ENCODE peak calls at places on chromosomes 2 and 18, in four cellular contexts. W, T, I and Q are unnamed samples.

GRCh38 chr2:3848776-3849175 is 145.4 kb downstream of the DCDC2C start:
- DNase-seq in W (no peak), T (no peak), I (no peak), Q (no peak)

GRCh38 chr2:173752152-173752551 is 213.0 kb downstream of the SP3 start:
- DNase-seq in W (no peak), T (no peak), I (no peak), Q (no peak)

GRCh38 chr18:63083555-63083954 is 236.0 kb downstream of the BCL2 start:
- DNase-seq in W (no peak), T (no peak), I (no peak), Q (no peak)

GRCh38 chr18:39653221-39653620 is 2087.6 kb upstream of the CELF4 start:
- DNase-seq in W (no peak), T (no peak), I (no peak), Q (no peak)

GRCh38 chr2:136104977-136105376 is 13.0 kb downstream of the CXCR4 start:
- DNase-seq in W (no peak), T (no peak), I (peak; percentile 61), Q (no peak)

GRCh38 chr2:234702731-234703225 is 205.9 kb upstream of the ARL4C start:
- DNase-seq in W (no peak), T (no peak), I (peak; percentile 42), Q (no peak)

GRCh38 chr2:43774617-43775016 is 778 bp downstream of the DYNC2LI1 start:
- DNase-seq in W (no peak), T (no peak), I (no peak), Q (no peak)

GRCh38 chr2:127641846-127642510 is 4.0 kb upstream of the GPR17 start:
- DNase-seq in W (no peak), T (no peak), I (no peak), Q (no peak)

GRCh38 chr2:71240794-71241193 is 13.9 kb upstream of the PAIP2B start:
- DNase-seq in W (no peak), T (no peak), I (no peak), Q (no peak)

GRCh38 chr2:180742809-180743208 is 237.6 kb upstream of the UBE2E3 start:
- DNase-seq in W (no peak), T (no peak), I (peak; percentile 34), Q (no peak)

GRCh38 chr18:77096936-77097886 is 35.4 kb downstream of the MBP start:
- DNase-seq in W (no peak), T (no peak), I (no peak), Q (peak; percentile 55)

GRCh38 chr18:62558015-62558663 is 35.3 kb downstream of the ZCCHC2 start:
- DNase-seq in W (peak; percentile 19), T (no peak), I (no peak), Q (no peak)

GRCh38 chr2:224938670-224939309 is 103.5 kb downstream of the DOCK10 start:
- DNase-seq in W (no peak), T (no peak), I (no peak), Q (no peak)

GRCh38 chr2:2455151-2455550 is 124.1 kb upstream of the MYT1L start:
- DNase-seq in W (no peak), T (no peak), I (no peak), Q (no peak)

GRCh38 chr2:162974771-162975170 is 136.2 kb upstream of the KCNH7 start:
- DNase-seq in W (no peak), T (no peak), I (no peak), Q (no peak)

GRCh38 chr2:168518555-168519066 is 62.5 kb downstream of the CERS6 start:
- DNase-seq in W (peak; percentile 18), T (no peak), I (no peak), Q (peak; percentile 30)

GRCh38 chr2:161905389-161906046 is 168.5 kb downstream of the DPP4 start:
- DNase-seq in W (no peak), T (peak; percentile 62), I (peak; percentile 11), Q (no peak)

GRCh38 chr18:39453882-39454281 is 1888.3 kb upstream of the CELF4 start:
- DNase-seq in W (no peak), T (no peak), I (peak; percentile 30), Q (no peak)

GRCh38 chr2:9951522-9952285 is at the start of gene GRHL1:
- DNase-seq in W (peak; percentile 95), T (peak; percentile 24), I (peak; percentile 85), Q (peak; percentile 92)

GRCh38 chr18:22284581-22285230 is 115.3 kb downstream of the GATA6 start:
- DNase-seq in W (no peak), T (no peak), I (no peak), Q (no peak)

GRCh38 chr2:229873123-229873581 is 48.7 kb downstream of the TRIP12 start:
- DNase-seq in W (no peak), T (peak; percentile 37), I (no peak), Q (no peak)

GRCh38 chr2:207252979-207253640 is 87.4 kb upstream of the KLF7 start:
- DNase-seq in W (no peak), T (no peak), I (no peak), Q (peak; percentile 20)

GRCh38 chr18:27599202-27599829 is 414.2 kb upstream of the CHST9 start:
- DNase-seq in W (peak; percentile 53), T (no peak), I (peak; percentile 40), Q (peak; percentile 68)

GRCh38 chr2:136785215-136785614 is 19.9 kb downstream of the THSD7B start:
- DNase-seq in W (no peak), T (no peak), I (no peak), Q (no peak)

GRCh38 chr2:218962859-218963492 is 3.5 kb downstream of the CDK5R2 start:
- DNase-seq in W (peak; percentile 79), T (no peak), I (peak; percentile 59), Q (peak; percentile 97)

GRCh38 chr2:236601306-236602202 is 31.9 kb downstream of the ACKR3 start:
- DNase-seq in W (no peak), T (peak; percentile 45), I (no peak), Q (no peak)

GRCh38 chr2:111698743-111699554 is 185.0 kb downstream of the ANAPC1 start:
- DNase-seq in W (peak; percentile 96), T (no peak), I (peak; percentile 94), Q (no peak)

GRCh38 chr2:197806317-197806633 is 1.9 kb downstream of the PLCL1 start:
- DNase-seq in W (no peak), T (no peak), I (no peak), Q (no peak)

GRCh38 chr18:63553117-63553516 is 10.9 kb downstream of the SERPINB12 start:
- DNase-seq in W (no peak), T (no peak), I (no peak), Q (no peak)

GRCh38 chr2:48204750-48205136 is 298.4 kb upstream of the FBXO11 start:
- DNase-seq in W (no peak), T (no peak), I (no peak), Q (no peak)

GRCh38 chr2:37343537-37344434 is 644 bp upstream of the QPCT start:
- DNase-seq in W (no peak), T (no peak), I (peak; percentile 54), Q (no peak)

GRCh38 chr18:60552948-60553347 is 180.4 kb upstream of the MC4R start:
- DNase-seq in W (no peak), T (no peak), I (no peak), Q (no peak)

GRCh38 chr18:60554961-60555360 is 182.4 kb upstream of the MC4R start:
- DNase-seq in W (no peak), T (no peak), I (no peak), Q (no peak)

GRCh38 chr18:60543646-60544045 is 171.1 kb upstream of the MC4R start:
- DNase-seq in W (no peak), T (no peak), I (no peak), Q (no peak)

DNA sequence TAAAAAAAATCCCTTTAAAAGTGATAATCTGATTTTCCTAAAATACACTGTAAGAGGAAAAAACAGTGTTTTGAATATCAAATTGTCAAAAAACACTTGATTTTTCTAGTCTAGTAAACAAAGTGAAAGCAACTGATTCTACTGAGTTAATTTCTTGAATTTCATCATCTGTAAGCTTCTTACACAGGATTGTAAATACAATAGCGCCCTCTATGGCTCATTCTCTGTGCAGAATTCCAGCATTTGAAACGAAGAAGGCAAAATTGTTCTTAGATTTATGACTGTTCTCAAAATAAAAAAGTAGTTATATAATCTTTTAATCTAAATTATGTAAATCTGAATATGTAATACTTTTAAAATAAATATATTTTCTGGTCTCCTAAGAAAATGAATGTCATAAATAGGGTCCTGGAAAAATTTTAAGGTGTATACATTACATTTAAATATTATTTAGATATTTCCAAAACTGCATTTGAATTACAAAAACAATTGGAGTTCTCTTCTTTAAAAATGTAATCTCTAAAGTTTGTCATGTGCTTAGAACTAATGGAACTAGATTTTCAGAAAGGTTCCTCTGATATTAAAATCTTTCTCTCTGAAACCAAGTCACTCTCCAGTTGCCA is 176.9 kb upstream of the MC4R start:
- DNase-seq in W (peak; percentile 42), T (no peak), I (peak; percentile 44), Q (no peak)
- TF ChIP-seq TCF7 in W (no peak), T (no peak), I (no peak), Q (no peak)

GRCh38 chr2:118430510-118431187 is 342.4 kb downstream of the INSIG2 start:
- DNase-seq in W (no peak), T (no peak), I (no peak), Q (no peak)

GRCh38 chr2:118431188-118431562 is 342.9 kb downstream of the INSIG2 start:
- DNase-seq in W (peak; percentile 9), T (no peak), I (no peak), Q (no peak)

GRCh38 chr2:118433566-118433965 is 345.3 kb downstream of the INSIG2 start:
- DNase-seq in W (no peak), T (no peak), I (no peak), Q (no peak)

GRCh38 chr2:118431586-118431985 is 343.3 kb downstream of the INSIG2 start:
- DNase-seq in W (no peak), T (no peak), I (no peak), Q (no peak)

GRCh38 chr2:118431997-118432396 is 343.7 kb downstream of the INSIG2 start:
- DNase-seq in W (no peak), T (no peak), I (no peak), Q (no peak)
- TF ChIP-seq CREB1 in W (no peak), T (no peak), I (no peak), Q (no peak)

DNA sequence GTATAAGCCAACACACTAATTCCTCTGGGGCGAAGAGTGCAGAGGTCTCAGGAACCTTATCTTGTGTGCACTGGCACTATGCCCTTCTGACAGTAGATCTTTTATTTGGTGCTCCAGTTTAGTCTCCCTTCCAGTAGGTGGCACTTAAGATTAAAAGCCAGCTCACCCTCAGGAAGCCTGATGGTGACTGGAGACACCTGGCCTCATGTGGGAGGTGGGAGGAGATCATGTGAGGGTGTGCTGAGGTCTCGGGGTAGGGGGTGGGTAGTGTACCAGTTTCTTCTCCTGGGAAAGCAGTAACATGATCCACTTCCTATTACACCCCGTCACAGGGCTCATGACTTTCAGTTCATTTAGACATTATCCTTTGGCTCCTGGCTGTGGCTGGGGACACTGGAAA is 654.9 kb downstream of the ADCYAP1 start:
- DNase-seq in W (peak; percentile 23), T (no peak), I (peak; percentile 3), Q (no peak)
- TF ChIP-seq TCF7 in W (no peak), T (no peak), I (no peak), Q (no peak)

DNA sequence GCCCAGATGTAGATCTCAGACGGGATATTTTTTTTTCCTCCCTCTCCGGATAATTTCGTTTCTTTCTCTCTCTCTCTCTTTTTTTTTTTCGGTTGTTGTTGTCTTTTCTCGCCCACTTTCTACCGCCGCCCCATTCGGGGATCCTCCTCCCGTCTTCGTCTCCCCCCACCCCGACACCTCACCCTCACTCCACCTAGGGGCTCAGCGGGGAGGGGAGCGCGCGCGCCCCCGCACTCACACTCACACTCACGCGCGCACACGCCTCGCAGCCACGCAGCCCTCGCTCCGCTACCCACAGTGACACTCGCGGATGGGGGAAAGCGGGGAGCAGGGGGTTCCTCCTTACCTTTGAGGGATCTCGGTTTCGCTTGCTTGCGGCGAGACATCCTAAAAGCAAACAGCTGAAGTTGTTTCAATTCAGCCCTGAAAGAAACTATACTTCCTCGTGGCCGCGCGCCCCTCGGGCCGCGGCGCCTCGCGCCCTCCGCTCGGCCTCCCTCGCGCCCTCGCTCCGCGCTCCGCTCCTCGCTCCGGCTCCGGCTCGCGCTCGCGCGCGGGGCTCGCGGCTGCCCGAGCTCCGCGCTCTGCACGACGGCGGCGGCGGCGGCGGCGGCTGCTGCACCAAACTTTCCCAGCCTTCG is 1.3 kb downstream of the ZNF521 start:
- DNase-seq in W (no peak), T (no peak), I (no peak), Q (peak; percentile 17)
- TF ChIP-seq CREB1 in W (no peak), T (no peak), I (no peak), Q (no peak)